ENCODE peak calls at places on chromosomes 3 and 15, in ten cellular contexts. K is heart right ventricle, N is thoracic aorta, A is A549, H is AG10803, U is OCI-LY7, V is upper lobe of right lung, J is NB4, T is choroid plexus epithelial cell, C is fibroblast of lung. E is an unnamed sample.

GRCh38 chr3:115550285-115550741 is 73.0 kb upstream of the GAP43 start:
- DNase-seq in C (peak; percentile 51), A (no peak), V (no peak), K (no peak), N (no peak), H (peak; percentile 65), J (no peak), U (no peak), T (no peak), E (no peak)

GRCh38 chr15:34304613-34305012 is 33.0 kb downstream of the SLC12A6 start:
- DNase-seq in K (no peak), N (no peak), C (peak; percentile 86), H (peak; percentile 60), T (peak; percentile 77), A (no peak), U (no peak), J (no peak), V (no peak), E (no peak)

GRCh38 chr3:31135546-31135945 is 241.1 kb upstream of the GADL1 start:
- DNase-seq in V (no peak), K (no peak), T (no peak), J (no peak), A (no peak), C (no peak), U (no peak), N (no peak), H (no peak), E (no peak)

GRCh38 chr3:189249987-189250386 is 78.2 kb downstream of the TPRG1 start:
- DNase-seq in U (no peak), T (no peak), N (no peak), K (no peak), C (no peak), A (no peak), V (no peak), H (no peak), J (no peak), E (no peak)

GRCh38 chr3:52483577-52484495 is 11.3 kb upstream of the STAB1 start:
- DNase-seq in H (peak; percentile 96), N (no peak), A (no peak), K (peak; percentile 20), V (peak; percentile 53), T (peak; percentile 63), C (peak; percentile 84), J (no peak), U (no peak), E (no peak)

GRCh38 chr3:52017467-52018065 is 21.9 kb upstream of the RPL29 start:
- DNase-seq in V (peak; percentile 52), U (no peak), H (no peak), C (no peak), N (no peak), K (no peak), J (no peak), T (no peak), A (no peak), E (no peak)

GRCh38 chr3:43028678-43029490 is 49.8 kb downstream of the GASK1A start:
- DNase-seq in J (no peak), T (no peak), A (no peak), C (peak; percentile 23), U (no peak), N (no peak), V (no peak), H (no peak), K (no peak), E (no peak)

GRCh38 chr3:150342951-150343468 is 65.1 kb upstream of the TSC22D2 start:
- DNase-seq in C (no peak), H (peak; percentile 40), V (no peak), T (no peak), K (no peak), U (no peak), J (no peak), A (no peak), N (no peak), E (no peak)

GRCh38 chr3:187968883-187969580 is 184.9 kb upstream of the LPP start:
- DNase-seq in A (no peak), U (no peak), V (no peak), H (peak; percentile 92), C (peak; percentile 85), N (no peak), K (no peak), T (peak; percentile 93), J (peak; percentile 90), E (no peak)

GRCh38 chr3:128518587-128519490 is 25.8 kb upstream of the GATA2 start:
- DNase-seq in V (no peak), A (no peak), J (no peak), N (no peak), T (no peak), H (no peak), U (no peak), C (no peak), K (no peak), E (no peak)

GRCh38 chr3:175411405-175411804 is 552.3 kb downstream of the NAALADL2 start:
- DNase-seq in H (no peak), U (no peak), A (no peak), N (no peak), T (no peak), J (no peak), V (no peak), K (no peak), C (peak; percentile 70), E (no peak)

GRCh38 chr3:152284906-152285305 is 16.2 kb downstream of the MBNL1 start:
- DNase-seq in H (no peak), C (no peak), K (no peak), U (no peak), A (no peak), J (no peak), T (no peak), V (no peak), N (no peak), E (no peak)

GRCh38 chr3:32239638-32240550 is 1.4 kb downstream of the CMTM8 start:
- DNase-seq in N (no peak), K (no peak), H (no peak), C (peak; percentile 25), T (peak; percentile 68), J (peak; percentile 67), U (peak; percentile 67), A (peak; percentile 79), V (no peak), E (peak; percentile 46)

GRCh38 chr15:101637549-101638318 is 14.4 kb downstream of the TM2D3 start:
- DNase-seq in N (no peak), T (peak; percentile 64), H (no peak), J (no peak), V (no peak), U (no peak), K (no peak), A (no peak), C (no peak), E (no peak)

GRCh38 chr3:149437286-149437685 is 37.2 kb upstream of the TM4SF4 start:
- DNase-seq in H (no peak), C (no peak), K (no peak), J (no peak), A (no peak), T (no peak), N (no peak), U (no peak), V (no peak), E (no peak)

GRCh38 chr15:100731259-100732156 is 129.1 kb downstream of the ASB7 start:
- DNase-seq in A (no peak), T (no peak), J (peak; percentile 39), N (no peak), V (no peak), H (peak; percentile 73), U (no peak), K (no peak), C (no peak), E (no peak)

GRCh38 chr15:61527836-61528589 is 298.9 kb upstream of the RORA start:
- DNase-seq in A (no peak), T (no peak), N (no peak), C (no peak), V (no peak), H (no peak), K (no peak), J (no peak), U (no peak), E (peak; percentile 25)

GRCh38 chr15:61528590-61528929 is 299.5 kb upstream of the RORA start:
- DNase-seq in K (no peak), U (no peak), H (no peak), V (no peak), C (no peak), A (no peak), N (no peak), J (no peak), T (no peak), E (no peak)

GRCh38 chr15:61530769-61531168 is 301.7 kb upstream of the RORA start:
- DNase-seq in V (no peak), H (no peak), J (peak; percentile 1), U (no peak), N (no peak), C (peak; percentile 26), T (peak; percentile 36), A (no peak), K (no peak), E (no peak)
- TF ChIP-seq CTCF in V (no peak), H (peak; percentile 28), J (no peak), U (peak; percentile 24), N (no peak), C (no peak), T (peak; percentile 49), A (no peak), K (no peak), E (no peak)

GRCh38 chr15:65062726-65063125 is 5.1 kb downstream of the RASL12 start:
- DNase-seq in A (no peak), N (no peak), T (no peak), C (no peak), J (no peak), V (no peak), U (no peak), H (no peak), K (no peak), E (no peak)
- H3K4me3 ChIP-seq in A (no peak overlapping the region), N (peak overlapping the region; percentile 11), T (no peak overlapping the region), C (no peak overlapping the region), J (no peak overlapping the region), V (no peak overlapping the region), U (no peak overlapping the region), H (no peak overlapping the region), K (no peak overlapping the region), E (no peak overlapping the region)

GRCh38 chr3:44918581-44918980 is 44.2 kb downstream of the TGM4 start:
- DNase-seq in J (no peak), V (no peak), K (no peak), A (no peak), N (no peak), H (no peak), C (no peak), U (no peak), T (no peak), E (no peak)
- TF ChIP-seq CTCF in J (no peak), V (no peak), K (no peak), A (no peak), N (no peak), H (no peak), C (no peak), U (no peak), T (no peak), E (no peak)

DNA sequence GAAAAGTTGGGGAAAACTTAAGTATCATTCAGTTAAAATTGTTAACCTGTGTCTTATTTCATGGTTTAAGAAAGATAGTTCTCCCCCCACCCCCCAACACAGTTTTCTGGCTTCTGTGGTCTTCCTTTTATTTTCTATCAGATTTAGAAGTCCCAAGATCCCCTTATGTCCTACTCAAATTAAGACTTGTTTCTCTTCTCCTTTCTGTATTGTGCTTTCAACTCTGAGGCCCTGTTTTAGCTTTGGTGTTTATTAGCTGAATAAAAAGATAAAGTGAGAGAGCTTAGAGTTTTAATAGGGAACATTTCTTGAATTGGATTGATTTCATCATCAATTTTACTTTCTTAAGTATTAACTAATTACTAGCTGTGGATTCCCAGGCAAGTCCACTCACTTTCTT is 62.6 kb downstream of the AKAP13 start:
- DNase-seq in J (no peak), C (no peak), U (peak; percentile 41), K (no peak), A (no peak), V (no peak), H (no peak), T (no peak), N (no peak), E (peak; percentile 47)
- H3K4me3 ChIP-seq in J (no peak overlapping the region), C (no peak overlapping the region), U (peak overlapping the region; percentile 56), K (no peak overlapping the region), A (no peak overlapping the region), V (no peak overlapping the region), H (no peak overlapping the region), T (no peak overlapping the region), N (no peak overlapping the region), E (peak overlapping the region; percentile 27)

E was measured in GM12865.